ENCODE peak calls at places on chromosomes 7 and 10, in eight cellular contexts. E is kidney epithelial cell, A is tibial nerve, K is GM23338, R is heart left ventricle, F is HL-60, Q is bronchial epithelial cell, M is neural crest cell. H is an unnamed sample.

GRCh38 chr7:116420003-116420402 is 79.5 kb upstream of the CAV2 start:
- DNase-seq in E (no peak), A (no peak), K (no peak), R (no peak), F (no peak), Q (no peak), M (no peak), H (no peak)

GRCh38 chr7:75567948-75568595 is 76.0 kb downstream of the SPDYE5 start:
- DNase-seq in E (no peak), A (no peak), K (no peak), R (no peak), F (no peak), Q (no peak), M (no peak), H (no peak)

GRCh38 chr7:157320607-157320979 is 16.2 kb upstream of the DNAJB6 start:
- DNase-seq in E (no peak), A (no peak), K (no peak), R (peak; percentile 27), F (no peak), Q (no peak), M (no peak), H (no peak)

GRCh38 chr10:98349508-98349922 is 65.5 kb downstream of the PYROXD2 start:
- DNase-seq in E (peak; percentile 19), A (peak; percentile 40), K (no peak), R (peak; percentile 63), F (peak; percentile 47), Q (no peak), M (no peak), H (peak; percentile 60)

GRCh38 chr10:4281207-4281825 is 496.3 kb upstream of the KLF6 start:
- DNase-seq in E (no peak), A (no peak), K (peak; percentile 13), R (no peak), F (no peak), Q (no peak), M (no peak), H (no peak)

GRCh38 chr7:79308176-79308575 is 145.3 kb downstream of the MAGI2 start:
- DNase-seq in E (no peak), A (peak; percentile 36), K (peak; percentile 29), R (no peak), F (no peak), Q (peak; percentile 34), M (no peak), H (peak; percentile 39)

GRCh38 chr7:140673770-140674155 is 1.0 kb downstream of the ADCK2 start:
- DNase-seq in E (no peak), A (no peak), K (peak; percentile 35), R (no peak), F (no peak), Q (no peak), M (no peak), H (no peak)

GRCh38 chr10:49620286-49620810 is 6.5 kb downstream of the CHAT start:
- DNase-seq in E (no peak), A (no peak), K (no peak), R (no peak), F (no peak), Q (no peak), M (no peak), H (no peak)

GRCh38 chr7:151249732-151250072 is 1.2 kb upstream of the SMARCD3 start:
- DNase-seq in E (no peak), A (no peak), K (peak; percentile 80), R (peak; percentile 81), F (no peak), Q (peak; percentile 44), M (no peak), H (peak; percentile 53)

GRCh38 chr7:125926621-125927020 is 997.0 kb upstream of the POT1 start:
- DNase-seq in E (peak; percentile 16), A (no peak), K (no peak), R (no peak), F (no peak), Q (no peak), M (no peak), H (no peak)

GRCh38 chr10:123614888-123615287 is 51.3 kb upstream of the GPR26 start:
- DNase-seq in E (peak; percentile 4), A (peak; percentile 72), K (peak; percentile 97), R (peak; percentile 53), F (no peak), Q (peak; percentile 42), M (peak; percentile 80), H (peak; percentile 68)

GRCh38 chr10:70584941-70585544 is 17.5 kb downstream of the PRF1 start:
- DNase-seq in E (no peak), A (no peak), K (peak; percentile 84), R (peak; percentile 25), F (no peak), Q (peak; percentile 20), M (peak; percentile 26), H (no peak)

GRCh38 chr7:148856035-148856881 is 27.8 kb downstream of the EZH2 start:
- DNase-seq in E (no peak), A (peak; percentile 29), K (peak; percentile 60), R (no peak), F (no peak), Q (peak; percentile 60), M (peak; percentile 5), H (peak; percentile 63)

GRCh38 chr10:77310288-77310687 is 327.3 kb downstream of the KCNMA1 start:
- DNase-seq in E (no peak), A (no peak), K (no peak), R (no peak), F (no peak), Q (no peak), M (no peak), H (no peak)

GRCh38 chr7:150665882-150666281 is 19.6 kb upstream of the GIMAP2 start:
- DNase-seq in E (no peak), A (no peak), K (no peak), R (no peak), F (no peak), Q (no peak), M (no peak), H (no peak)